ENCODE peak calls at places on chromosomes 7 and 10, in four cellular contexts. One of them, this sample, is unnamed.

GRCh38 chr10:45514283-45515270 is 140.6 kb downstream of the ALOX5 start:
- DNase-seq in fibroblast of lung: peak
- DNase-seq in GM12878: no peak
- DNase-seq in GM23338: peak
- DNase-seq in this sample: no peak

GRCh38 chr7:33558961-33559710 is 346.2 kb upstream of the BMPER start:
- DNase-seq in GM23338: no peak
- DNase-seq in fibroblast of lung: no peak
- DNase-seq in GM12878: no peak
- DNase-seq in this sample: no peak

GRCh38 chr7:13197501-13197900 is 510.1 kb downstream of the ARL4A start:
- DNase-seq in fibroblast of lung: peak
- DNase-seq in GM12878: no peak
- DNase-seq in GM23338: no peak
- DNase-seq in this sample: no peak

GRCh38 chr10:43070121-43071085 is 6.5 kb upstream of the RET start:
- DNase-seq in GM23338: peak
- DNase-seq in GM12878: no peak
- DNase-seq in fibroblast of lung: no peak
- DNase-seq in this sample: no peak

GRCh38 chr7:24715661-24716479 is 41.4 kb downstream of the GSDME start:
- DNase-seq in GM12878: peak
- DNase-seq in fibroblast of lung: peak
- DNase-seq in GM23338: peak
- DNase-seq in this sample: peak

GRCh38 chr10:116684781-116685180 is 57.6 kb downstream of the HSPA12A start:
- DNase-seq in GM12878: no peak
- DNase-seq in fibroblast of lung: no peak
- DNase-seq in GM23338: no peak
- DNase-seq in this sample: no peak

GRCh38 chr10:95346715-95347401 is 56.1 kb upstream of the PDLIM1 start:
- DNase-seq in GM12878: no peak
- DNase-seq in GM23338: peak
- DNase-seq in fibroblast of lung: no peak
- DNase-seq in this sample: no peak

GRCh38 chr10:51030480-51030879 is 43.8 kb upstream of the PRKG1 start:
- DNase-seq in fibroblast of lung: peak
- DNase-seq in GM12878: no peak
- DNase-seq in GM23338: no peak
- DNase-seq in this sample: no peak

GRCh38 chr10:48541144-48541795 is 63.6 kb downstream of the ARHGAP22 start:
- DNase-seq in GM12878: no peak
- DNase-seq in fibroblast of lung: no peak
- DNase-seq in GM23338: no peak
- DNase-seq in this sample: no peak

GRCh38 chr10:11382187-11382586 is 229.3 kb downstream of the USP6NL start:
- DNase-seq in fibroblast of lung: no peak
- DNase-seq in GM23338: no peak
- DNase-seq in GM12878: no peak
- DNase-seq in this sample: no peak

DNA sequence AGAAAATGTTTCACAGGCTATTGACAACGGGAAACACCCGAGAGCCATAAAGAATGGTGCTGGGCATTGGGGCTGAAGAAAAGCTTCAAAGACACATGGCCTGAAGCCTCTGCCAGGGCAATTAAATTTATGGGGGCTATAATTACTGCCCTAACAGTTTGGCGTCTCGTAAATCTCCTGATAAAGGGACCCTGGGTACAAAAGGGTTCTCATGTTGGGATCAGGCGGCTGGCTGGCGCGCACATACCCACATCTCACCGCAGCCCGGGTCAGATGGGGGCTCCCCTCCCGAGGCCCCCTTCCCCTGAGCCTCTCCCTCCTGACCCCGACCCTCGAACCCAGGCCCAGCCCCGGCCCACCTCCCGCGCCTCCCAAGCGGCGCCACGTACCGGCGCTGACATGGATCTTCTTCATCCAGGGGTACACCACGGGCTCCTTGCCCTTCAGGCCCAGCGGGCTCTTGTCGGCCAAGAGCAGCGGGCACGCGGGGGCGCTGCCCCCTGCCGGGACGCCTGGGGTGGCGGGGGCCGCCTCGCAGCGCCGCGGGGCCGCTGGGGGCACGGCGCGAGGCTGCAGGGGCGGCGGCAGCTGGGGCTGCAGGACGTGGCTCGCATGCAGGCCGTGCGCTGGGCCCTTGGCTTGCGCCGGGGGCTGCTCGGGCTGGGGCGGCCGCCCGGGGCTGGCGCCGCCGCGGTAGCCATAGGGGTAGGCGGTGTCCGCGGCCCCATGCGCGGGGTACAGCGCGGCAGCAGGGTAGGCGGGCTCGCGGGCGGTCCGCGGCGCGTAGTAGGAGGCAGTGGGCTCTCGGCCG is 623 bp downstream of the HOXA4 start:
- DNase-seq in GM12878: no peak
- DNase-seq in fibroblast of lung: no peak
- DNase-seq in GM23338: peak
- DNase-seq in this sample: no peak
- TF ChIP-seq CTCF in GM12878: no peak
- TF ChIP-seq CTCF in fibroblast of lung: no peak
- TF ChIP-seq CTCF in GM23338: no peak
- TF ChIP-seq CTCF in this sample: no peak

DNA sequence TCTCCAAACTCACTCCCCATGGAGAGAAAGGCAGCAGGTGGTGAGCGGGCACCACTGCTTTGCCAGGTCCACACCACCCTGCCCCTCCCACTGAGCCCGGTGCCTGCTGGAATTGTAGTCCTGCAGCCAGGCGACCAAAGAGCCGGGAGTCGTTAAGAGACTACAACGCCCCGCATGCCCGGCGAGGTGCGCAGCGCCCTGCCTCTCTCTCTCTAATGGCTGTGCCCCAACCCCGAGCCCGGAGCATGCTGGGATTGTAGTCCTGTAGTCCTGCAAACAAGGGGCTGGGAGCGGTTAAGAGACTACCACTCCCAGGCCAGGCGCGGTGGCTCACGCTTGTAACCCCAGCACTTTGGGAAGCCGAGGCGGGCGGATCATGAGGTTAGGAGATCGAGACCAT is 8.1 kb upstream of the ZNF727 start:
- DNase-seq in GM23338: no peak
- DNase-seq in GM12878: no peak
- DNase-seq in fibroblast of lung: no peak
- DNase-seq in this sample: no peak
- H3K4me3 ChIP-seq in GM23338: no peak
- H3K4me3 ChIP-seq in GM12878: no peak
- H3K4me3 ChIP-seq in fibroblast of lung: no peak
- H3K4me3 ChIP-seq in this sample: no peak

GRCh38 chr10:123143162-123143824 is 4.6 kb upstream of the HMX2 start:
- DNase-seq in fibroblast of lung: no peak
- DNase-seq in GM12878: no peak
- DNase-seq in GM23338: peak
- DNase-seq in this sample: no peak
- TF ChIP-seq CTCF in fibroblast of lung: no peak
- TF ChIP-seq CTCF in GM12878: no peak
- TF ChIP-seq CTCF in GM23338: no peak
- TF ChIP-seq CTCF in this sample: no peak

GRCh38 chr10:93063217-93063976 is 2.8 kb downstream of the CYP26C1 start:
- DNase-seq in fibroblast of lung: no peak
- DNase-seq in GM23338: no peak
- DNase-seq in GM12878: no peak
- DNase-seq in this sample: no peak

GRCh38 chr10:93060887-93061593 is 442 bp downstream of the CYP26C1 start:
- DNase-seq in GM12878: no peak
- DNase-seq in fibroblast of lung: no peak
- DNase-seq in GM23338: peak
- DNase-seq in this sample: no peak

GRCh38 chr10:93062499-93063216 is 2.1 kb downstream of the CYP26C1 start:
- DNase-seq in fibroblast of lung: peak
- DNase-seq in GM23338: peak
- DNase-seq in GM12878: no peak
- DNase-seq in this sample: no peak

GRCh38 chr10:93059975-93060886 is at the start of gene CYP26C1:
- DNase-seq in GM23338: peak
- DNase-seq in GM12878: no peak
- DNase-seq in fibroblast of lung: no peak
- DNase-seq in this sample: no peak

GRCh38 chr10:93061594-93062498 is 1.2 kb downstream of the CYP26C1 start:
- DNase-seq in GM12878: no peak
- DNase-seq in GM23338: peak
- DNase-seq in fibroblast of lung: no peak
- DNase-seq in this sample: no peak
- H3K4me3 ChIP-seq in GM12878: no peak
- H3K4me3 ChIP-seq in GM23338: peak
- H3K4me3 ChIP-seq in fibroblast of lung: peak
- H3K4me3 ChIP-seq in this sample: peak

GRCh38 chr7:92563345-92563744 is 26.8 kb downstream of the FAM133B start:
- DNase-seq in fibroblast of lung: no peak
- DNase-seq in GM12878: no peak
- DNase-seq in GM23338: peak
- DNase-seq in this sample: no peak

GRCh38 chr7:92557249-92557648 is 28.7 kb downstream of the RBM48 start:
- DNase-seq in GM12878: no peak
- DNase-seq in GM23338: no peak
- DNase-seq in fibroblast of lung: no peak
- DNase-seq in this sample: no peak

GRCh38 chr7:92560602-92561001 is 29.6 kb downstream of the FAM133B start:
- DNase-seq in fibroblast of lung: no peak
- DNase-seq in GM23338: no peak
- DNase-seq in GM12878: no peak
- DNase-seq in this sample: no peak

DNA sequence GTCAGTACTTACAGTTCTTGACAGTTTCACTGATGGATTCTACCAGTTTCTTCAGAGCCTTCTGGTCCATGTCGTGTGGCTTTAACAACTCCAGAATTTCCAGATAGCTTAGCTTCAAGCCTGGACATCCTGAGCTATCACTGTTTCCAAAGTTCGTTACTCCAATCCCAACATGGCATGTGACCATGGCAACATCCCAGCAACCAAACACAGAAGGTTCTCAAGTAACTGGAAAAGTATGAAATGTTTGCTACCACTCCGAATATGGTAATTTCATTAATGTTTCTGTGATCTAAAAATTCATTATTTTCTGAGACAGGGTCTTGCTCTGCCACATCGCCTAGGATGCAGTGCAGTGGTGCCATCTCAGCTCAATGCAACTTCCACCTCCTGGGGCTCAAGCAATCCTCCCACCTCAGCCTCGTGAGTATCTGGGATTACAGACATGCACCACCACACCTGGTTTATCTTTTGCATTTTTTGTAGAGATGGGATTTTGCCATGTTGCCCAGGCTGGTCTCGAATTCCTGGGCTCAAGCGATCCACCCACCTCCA is 29.3 kb downstream of the RBM48 start:
- DNase-seq in fibroblast of lung: no peak
- DNase-seq in GM23338: no peak
- DNase-seq in GM12878: no peak
- DNase-seq in this sample: no peak
- TF ChIP-seq CTCF in fibroblast of lung: no peak
- TF ChIP-seq CTCF in GM23338: no peak
- TF ChIP-seq CTCF in GM12878: no peak
- TF ChIP-seq CTCF in this sample: no peak